ENCODE peak calls at places on chromosomes 12 and 14, in nine cellular contexts. U is SK-N-SH, R is stomach, B is transverse colon, G is K562, I is GM12878, T is sigmoid colon, S is HepG2, P is H1. N is an unnamed sample. For H3K9me3, the result is how much of the 10 kb centered on the place peaks cover.

GRCh38 chr14:70254476-70254961 is 65.8 kb upstream of the SLC8A3 start:
- DNase-seq in S (peak), B (peak), R (peak), P (peak), G (peak), I (no peak), U (peak), T (no peak), N (no peak)

GRCh38 chr14:57747036-57747435 is 118.9 kb downstream of the SLC35F4 start:
- DNase-seq in S (no peak), I (no peak), R (peak), B (peak), P (no peak), T (no peak), G (no peak), U (no peak), N (no peak)

GRCh38 chr12:76085159-76085868 is 829 bp upstream of the NAP1L1 start:
- DNase-seq in P (no peak), R (no peak), G (peak), B (no peak), U (peak), I (no peak), S (no peak), T (no peak), N (no peak)

GRCh38 chr12:54479421-54479820 is 6.0 kb upstream of the GTSF1 start:
- DNase-seq in R (no peak), G (no peak), U (no peak), T (no peak), B (no peak), S (no peak), P (no peak), I (no peak), N (no peak)

GRCh38 chr14:31465113-31465512 is 7.8 kb upstream of the DTD2 start:
- DNase-seq in B (no peak), T (no peak), G (no peak), U (no peak), R (no peak), I (no peak), P (no peak), S (no peak), N (no peak)

GRCh38 chr12:125092872-125093680 is 27.8 kb downstream of the AACS start:
- DNase-seq in P (no peak), R (peak), U (no peak), G (peak), I (no peak), T (no peak), S (peak), B (peak), N (no peak)

GRCh38 chr14:97100306-97100705 is 303.1 kb downstream of the VRK1 start:
- DNase-seq in P (no peak), S (no peak), T (no peak), R (no peak), G (no peak), I (no peak), U (no peak), B (no peak), N (no peak)

GRCh38 chr14:55697358-55697985 is 117.5 kb downstream of the KTN1 start:
- DNase-seq in B (peak), G (no peak), R (no peak), U (no peak), I (no peak), S (no peak), T (no peak), P (no peak), N (no peak)

GRCh38 chr14:46008348-46008747 is 643.2 kb downstream of the RPL10L start:
- DNase-seq in B (no peak), I (no peak), U (no peak), S (no peak), R (no peak), T (no peak), G (no peak), P (no peak), N (no peak)

GRCh38 chr12:102756564-102756963 is 160.5 kb downstream of the PAH start:
- DNase-seq in G (no peak), R (no peak), B (no peak), U (no peak), S (no peak), T (no peak), P (no peak), I (no peak), N (no peak)

GRCh38 chr12:89098390-89099102 is 253.8 kb downstream of the DUSP6 start:
- DNase-seq in B (no peak), S (no peak), T (no peak), P (peak), R (peak), U (peak), I (no peak), G (no peak), N (no peak)

GRCh38 chr14:33972522-33973162 is 21.8 kb upstream of the EGLN3 start:
- DNase-seq in U (no peak), I (peak), G (no peak), B (no peak), P (no peak), R (no peak), S (no peak), T (no peak), N (no peak)

GRCh38 chr12:123743002-123743401 is 19.1 kb upstream of the DNAH10 start:
- DNase-seq in I (no peak), B (no peak), T (no peak), G (peak), P (no peak), S (no peak), R (no peak), U (no peak), N (no peak)

GRCh38 chr14:20469242-20469889 is at the start of gene PNP:
- DNase-seq in T (peak), G (peak), S (peak), U (peak), I (peak), P (peak), B (peak), R (peak), N (peak)

GRCh38 chr14:20468773-20469241 is 399 bp upstream of the PNP start:
- DNase-seq in U (no peak), R (no peak), B (no peak), P (no peak), S (no peak), I (no peak), T (no peak), G (no peak), N (no peak)

GRCh38 chr14:20472566-20473206 is 3.5 kb downstream of the PNP start:
- DNase-seq in G (no peak), I (no peak), T (no peak), R (no peak), P (no peak), S (no peak), B (no peak), U (no peak), N (no peak)

DNA sequence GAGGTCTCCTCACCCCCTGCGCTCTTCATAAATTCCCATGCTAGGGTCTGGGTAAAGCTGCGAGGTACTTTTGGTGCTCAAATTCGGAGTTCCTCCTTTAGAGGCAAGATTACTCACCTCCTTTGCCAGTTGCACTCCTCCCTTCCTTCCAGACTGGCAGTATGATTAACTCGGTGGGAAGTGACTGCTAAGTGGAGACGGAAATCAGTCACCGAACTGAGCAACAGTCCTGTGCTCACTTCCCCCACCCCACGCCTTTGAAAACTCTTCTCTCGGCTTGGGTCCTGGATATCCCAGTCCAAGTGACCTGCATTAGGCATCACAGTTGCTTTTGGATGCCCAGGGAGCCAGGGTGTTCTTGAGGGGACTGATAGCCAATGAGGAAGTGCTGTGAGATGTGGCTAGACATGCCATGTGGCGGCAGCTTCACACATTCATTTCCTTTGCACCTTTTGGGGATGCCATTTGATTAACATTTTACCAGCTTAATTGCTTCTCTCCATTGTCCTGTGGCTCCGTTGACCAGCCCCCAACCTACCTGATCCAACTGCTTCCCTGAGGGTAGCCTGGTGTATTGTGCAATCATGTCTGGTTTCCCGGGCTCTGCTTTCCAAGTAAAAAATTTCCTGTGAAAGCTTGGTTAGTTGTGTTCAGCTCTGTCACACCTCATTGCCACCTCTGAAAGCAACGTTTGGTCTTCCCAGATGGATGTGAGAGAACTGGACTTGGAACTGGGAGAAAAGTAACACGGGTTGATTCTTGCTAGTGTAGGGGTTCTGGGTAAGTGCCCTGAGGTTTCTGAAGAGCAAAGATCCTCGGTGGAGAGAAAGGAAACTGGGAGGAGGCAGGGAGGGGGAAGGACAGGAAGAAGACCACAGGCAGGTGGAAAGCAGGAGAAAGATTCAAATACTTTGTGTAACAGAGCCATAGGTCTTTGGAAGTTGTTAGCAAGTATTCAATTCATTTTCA is 968 bp downstream of the PNP start:
- DNase-seq in P (peak), B (peak), U (peak), I (no peak), S (peak), G (peak), R (peak), T (peak), N (peak)
- TF ChIP-seq EP300 in P (no peak), B (no peak), U (no peak), I (no peak), S (no peak), G (no peak), R (no peak), T (no peak), N (no peak)

GRCh38 chr12:115794659-115795081 is 482.8 kb downstream of the MED13L start:
- DNase-seq in R (no peak), U (no peak), P (no peak), I (no peak), B (peak), T (no peak), G (no peak), S (peak), N (no peak)
- H3K9me3 ChIP-seq in R (under half), U (under half), P (under half), I (under half), B (under half), T (under half), G (under half), S (under half), N (under half)

DNA sequence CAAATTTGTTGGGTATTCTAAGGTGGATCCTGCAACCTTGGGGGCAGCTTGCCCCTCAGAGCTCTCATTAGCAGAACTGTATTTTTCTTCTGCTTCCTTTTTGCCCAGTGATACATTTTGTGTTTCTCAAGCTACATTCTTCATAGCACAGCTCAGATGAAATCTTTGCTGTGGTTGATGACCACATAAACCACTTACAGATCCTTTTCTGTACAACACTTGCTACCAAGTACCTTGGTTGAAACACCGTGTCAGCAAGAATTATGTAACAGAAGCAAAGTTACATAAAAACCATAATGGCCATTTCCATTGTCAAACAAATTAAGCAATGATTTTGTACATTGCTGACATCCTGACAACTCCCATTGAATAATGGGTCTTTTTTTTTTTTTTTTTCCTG is 9.7 kb upstream of the PLBD1 start:
- DNase-seq in R (no peak), B (no peak), T (no peak), I (peak), G (no peak), P (no peak), U (no peak), S (no peak), N (no peak)
- TF ChIP-seq POLR2AphosphoS5 in R (no peak), B (no peak), T (no peak), I (no peak), G (no peak), P (no peak), U (no peak), S (no peak), N (no peak)

DNA sequence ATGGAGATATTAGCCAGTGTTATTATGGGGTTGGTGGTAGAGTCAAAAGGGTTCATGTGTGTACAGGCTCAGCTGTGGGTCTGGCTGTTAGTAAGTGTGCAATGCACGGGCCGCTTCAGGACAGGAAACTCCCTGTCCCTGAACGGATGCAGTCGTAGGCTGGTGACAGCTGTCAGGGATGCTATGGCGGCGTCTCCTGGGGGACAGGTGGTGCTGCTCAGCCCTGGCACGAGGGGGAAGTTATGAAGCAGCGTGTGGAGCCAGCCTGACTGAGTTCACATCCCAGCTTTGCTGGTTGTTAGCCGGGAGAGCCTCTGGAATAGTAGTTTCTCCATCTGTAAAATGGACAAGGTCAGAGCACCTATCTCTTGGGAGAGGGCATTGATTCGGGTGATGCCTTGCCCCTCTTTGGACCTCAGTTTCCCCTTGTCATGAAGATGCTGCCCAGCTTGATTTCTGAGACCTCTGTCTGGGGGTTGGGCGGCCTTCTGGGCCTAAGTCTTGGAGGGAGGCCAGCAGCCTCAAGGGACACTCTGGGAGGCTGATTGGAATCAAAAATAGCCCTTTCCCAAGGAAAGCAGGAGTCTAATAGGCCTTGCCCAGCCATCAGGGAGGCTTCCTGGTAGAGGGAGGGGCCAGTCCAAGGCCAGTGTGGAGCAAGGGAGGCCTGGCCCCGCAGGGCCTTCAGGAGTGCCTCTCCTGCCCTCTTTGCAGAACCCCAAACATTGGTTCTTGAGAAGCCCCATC is 7.1 kb downstream of the ASB2 start:
- DNase-seq in R (no peak), P (no peak), U (no peak), S (no peak), T (no peak), B (no peak), G (no peak), I (no peak), N (no peak)
- TF ChIP-seq EP300 in R (no peak), P (no peak), U (no peak), S (no peak), T (no peak), B (no peak), G (no peak), I (no peak), N (no peak)

DNA sequence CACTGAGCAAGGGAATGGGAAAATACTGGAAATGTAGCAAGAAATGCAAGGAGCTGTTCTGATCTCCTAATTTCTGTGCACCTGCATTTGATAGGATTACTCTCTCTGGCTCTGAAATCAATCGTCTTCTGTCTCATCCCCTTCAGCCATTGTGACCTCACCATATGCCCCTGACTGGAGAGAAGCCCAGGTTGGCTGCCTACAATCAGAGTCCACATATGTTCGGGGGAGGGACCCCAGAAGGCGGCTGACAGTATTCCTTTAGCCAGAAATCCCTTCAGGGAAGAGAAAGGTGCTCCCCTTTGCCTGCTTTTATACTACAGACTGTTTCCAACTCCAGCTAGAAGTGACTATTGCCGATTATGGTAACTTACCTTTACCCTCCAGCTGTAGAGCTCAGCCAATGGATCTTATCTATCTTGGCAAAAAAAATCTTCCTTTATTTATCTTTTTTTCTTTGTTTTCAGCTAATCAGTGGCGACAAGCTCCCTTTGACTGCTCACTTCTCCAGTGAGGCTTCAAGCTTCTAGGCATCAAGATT is 275.2 kb upstream of the NOVA1 start:
- DNase-seq in I (no peak), R (no peak), G (peak), T (no peak), B (no peak), P (no peak), S (no peak), U (no peak), N (no peak)
- H3K9me3 ChIP-seq in I (under half), R (under half), G (under half), T (under half), B (under half), P (under half), S (half or more), U (under half), N (under half)

GRCh38 chr12:103930787-103931536 is 752 bp downstream of the HSP90B1 start:
- DNase-seq in I (no peak), P (no peak), U (no peak), S (peak), R (peak), T (peak), G (peak), B (peak), N (peak)
- TF ChIP-seq POLR2AphosphoS5 in I (peak), P (peak), U (no peak), S (peak), R (no peak), T (peak), G (no peak), B (no peak), N (no peak)

DNA sequence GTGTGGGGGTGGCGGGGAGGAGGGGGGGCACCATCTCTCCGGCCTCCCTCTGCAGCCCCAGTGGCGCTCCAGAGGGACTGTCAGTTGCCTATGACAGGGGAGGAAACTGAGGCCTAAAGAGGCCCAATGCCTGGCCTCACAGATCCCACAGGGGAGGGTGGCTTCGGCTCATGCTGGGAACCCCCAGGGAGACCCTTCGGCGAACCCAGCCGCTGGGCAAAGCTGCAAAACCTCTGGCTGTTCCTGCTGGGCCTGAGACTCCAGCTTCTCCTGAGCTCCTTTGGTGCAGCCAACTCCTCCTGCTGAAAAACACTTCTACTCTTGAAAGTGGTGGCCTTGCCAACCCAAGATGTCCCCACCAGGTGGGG is 170.1 kb upstream of the RTL1 start:
- DNase-seq in B (no peak), I (no peak), R (no peak), U (no peak), T (no peak), S (no peak), P (no peak), G (no peak), N (peak)
- TF ChIP-seq EP300 in B (no peak), I (no peak), R (no peak), U (no peak), T (no peak), S (no peak), P (no peak), G (no peak), N (no peak)

GRCh38 chr14:61335049-61335448 is 13.7 kb downstream of the PRKCH start:
- DNase-seq in P (no peak), R (no peak), U (no peak), B (no peak), G (no peak), T (no peak), I (no peak), S (no peak), N (no peak)
- H3K9me3 ChIP-seq in P (under half), R (under half), U (under half), B (under half), G (under half), T (under half), I (under half), S (under half), N (under half)